ENCODE peak calls at places on chromosomes 7 and 10, in eight cellular contexts. One of them, this sample, is unnamed.

GRCh38 chr10:68871105-68871711 is 29.9 kb upstream of the DDX50 start:
- DNase-seq in thyroid gland: peak
- DNase-seq in fibroblast of mammary gland: peak
- DNase-seq in foreskin fibroblast: peak
- DNase-seq in GM10248: no peak
- DNase-seq in RWPE1: no peak
- DNase-seq in fibroblast of the aortic adventitia: peak
- DNase-seq in nephron progenitor cell: peak
- DNase-seq in this sample: no peak

GRCh38 chr10:78755075-78755695 is 313.6 kb upstream of the ZMIZ1 start:
- DNase-seq in foreskin fibroblast: peak
- DNase-seq in GM10248: no peak
- DNase-seq in thyroid gland: no peak
- DNase-seq in fibroblast of the aortic adventitia: no peak
- DNase-seq in nephron progenitor cell: no peak
- DNase-seq in RWPE1: no peak
- DNase-seq in fibroblast of mammary gland: no peak
- DNase-seq in this sample: no peak

GRCh38 chr10:27344568-27345454 is 104.2 kb upstream of the ACBD5 start:
- DNase-seq in thyroid gland: no peak
- DNase-seq in nephron progenitor cell: no peak
- DNase-seq in RWPE1: no peak
- DNase-seq in GM10248: no peak
- DNase-seq in fibroblast of the aortic adventitia: no peak
- DNase-seq in fibroblast of mammary gland: no peak
- DNase-seq in foreskin fibroblast: no peak
- DNase-seq in this sample: no peak

GRCh38 chr7:151167197-151167911 is at the start of gene GBX1:
- DNase-seq in GM10248: no peak
- DNase-seq in nephron progenitor cell: peak
- DNase-seq in fibroblast of the aortic adventitia: no peak
- DNase-seq in foreskin fibroblast: peak
- DNase-seq in fibroblast of mammary gland: no peak
- DNase-seq in RWPE1: no peak
- DNase-seq in thyroid gland: peak
- DNase-seq in this sample: no peak

GRCh38 chr10:122051609-122052385 is 62.8 kb downstream of the TACC2 start:
- DNase-seq in foreskin fibroblast: peak
- DNase-seq in fibroblast of mammary gland: peak
- DNase-seq in RWPE1: peak
- DNase-seq in fibroblast of the aortic adventitia: peak
- DNase-seq in thyroid gland: peak
- DNase-seq in GM10248: no peak
- DNase-seq in nephron progenitor cell: peak
- DNase-seq in this sample: no peak

GRCh38 chr7:140390466-140391190 is 7.7 kb downstream of the SLC37A3 start:
- DNase-seq in fibroblast of mammary gland: peak
- DNase-seq in nephron progenitor cell: no peak
- DNase-seq in foreskin fibroblast: no peak
- DNase-seq in RWPE1: no peak
- DNase-seq in thyroid gland: no peak
- DNase-seq in GM10248: peak
- DNase-seq in fibroblast of the aortic adventitia: peak
- DNase-seq in this sample: peak

GRCh38 chr10:69237528-69238159 is 17.5 kb downstream of the HKDC1 start:
- DNase-seq in fibroblast of mammary gland: peak
- DNase-seq in thyroid gland: peak
- DNase-seq in foreskin fibroblast: peak
- DNase-seq in nephron progenitor cell: peak
- DNase-seq in GM10248: peak
- DNase-seq in RWPE1: peak
- DNase-seq in fibroblast of the aortic adventitia: peak
- DNase-seq in this sample: peak

GRCh38 chr7:4134631-4135030 is 547.5 kb upstream of the FOXK1 start:
- DNase-seq in fibroblast of the aortic adventitia: no peak
- DNase-seq in RWPE1: no peak
- DNase-seq in GM10248: no peak
- DNase-seq in fibroblast of mammary gland: no peak
- DNase-seq in nephron progenitor cell: no peak
- DNase-seq in foreskin fibroblast: no peak
- DNase-seq in thyroid gland: no peak
- DNase-seq in this sample: no peak

GRCh38 chr7:13181221-13181620 is 493.8 kb downstream of the ARL4A start:
- DNase-seq in nephron progenitor cell: peak
- DNase-seq in thyroid gland: peak
- DNase-seq in fibroblast of mammary gland: peak
- DNase-seq in RWPE1: no peak
- DNase-seq in fibroblast of the aortic adventitia: peak
- DNase-seq in foreskin fibroblast: peak
- DNase-seq in GM10248: no peak
- DNase-seq in this sample: no peak

GRCh38 chr10:70561051-70561450 is 41.5 kb downstream of the PRF1 start:
- DNase-seq in nephron progenitor cell: no peak
- DNase-seq in fibroblast of mammary gland: peak
- DNase-seq in RWPE1: no peak
- DNase-seq in thyroid gland: no peak
- DNase-seq in fibroblast of the aortic adventitia: peak
- DNase-seq in foreskin fibroblast: peak
- DNase-seq in GM10248: no peak
- DNase-seq in this sample: no peak

GRCh38 chr10:80144302-80145131 is 12.0 kb downstream of the PLAC9 start:
- DNase-seq in RWPE1: peak
- DNase-seq in GM10248: peak
- DNase-seq in fibroblast of mammary gland: no peak
- DNase-seq in foreskin fibroblast: no peak
- DNase-seq in thyroid gland: peak
- DNase-seq in fibroblast of the aortic adventitia: no peak
- DNase-seq in nephron progenitor cell: no peak
- DNase-seq in this sample: peak

GRCh38 chr7:155161690-155162089 is 91.6 kb downstream of the HTR5A start:
- DNase-seq in fibroblast of mammary gland: no peak
- DNase-seq in RWPE1: no peak
- DNase-seq in nephron progenitor cell: no peak
- DNase-seq in GM10248: no peak
- DNase-seq in thyroid gland: no peak
- DNase-seq in fibroblast of the aortic adventitia: no peak
- DNase-seq in foreskin fibroblast: no peak
- DNase-seq in this sample: no peak

GRCh38 chr7:117603627-117604026 is 123.8 kb downstream of the CFTR start:
- DNase-seq in GM10248: no peak
- DNase-seq in foreskin fibroblast: no peak
- DNase-seq in fibroblast of mammary gland: no peak
- DNase-seq in fibroblast of the aortic adventitia: no peak
- DNase-seq in thyroid gland: no peak
- DNase-seq in nephron progenitor cell: no peak
- DNase-seq in RWPE1: no peak
- DNase-seq in this sample: no peak

GRCh38 chr7:123748171-123748733 is 551 bp downstream of the WASL start:
- DNase-seq in fibroblast of the aortic adventitia: peak
- DNase-seq in nephron progenitor cell: peak
- DNase-seq in RWPE1: peak
- DNase-seq in GM10248: peak
- DNase-seq in fibroblast of mammary gland: peak
- DNase-seq in thyroid gland: peak
- DNase-seq in foreskin fibroblast: peak
- DNase-seq in this sample: peak

GRCh38 chr10:51224610-51225230 is 150.4 kb downstream of the PRKG1 start:
- DNase-seq in foreskin fibroblast: peak
- DNase-seq in thyroid gland: no peak
- DNase-seq in GM10248: no peak
- DNase-seq in RWPE1: no peak
- DNase-seq in fibroblast of the aortic adventitia: peak
- DNase-seq in nephron progenitor cell: no peak
- DNase-seq in fibroblast of mammary gland: peak
- DNase-seq in this sample: no peak

GRCh38 chr10:113326160-113327111 is 226.4 kb upstream of the HABP2 start:
- DNase-seq in thyroid gland: peak
- DNase-seq in RWPE1: peak
- DNase-seq in foreskin fibroblast: peak
- DNase-seq in fibroblast of mammary gland: peak
- DNase-seq in nephron progenitor cell: no peak
- DNase-seq in fibroblast of the aortic adventitia: peak
- DNase-seq in GM10248: peak
- DNase-seq in this sample: peak

GRCh38 chr10:89390875-89391576 is 1.4 kb upstream of the IFIT1 start:
- DNase-seq in foreskin fibroblast: no peak
- DNase-seq in fibroblast of the aortic adventitia: no peak
- DNase-seq in GM10248: no peak
- DNase-seq in nephron progenitor cell: no peak
- DNase-seq in fibroblast of mammary gland: no peak
- DNase-seq in thyroid gland: no peak
- DNase-seq in RWPE1: no peak
- DNase-seq in this sample: no peak

GRCh38 chr10:100934084-100934659 is 21.4 kb downstream of the SLF2 start:
- DNase-seq in GM10248: peak
- DNase-seq in thyroid gland: no peak
- DNase-seq in fibroblast of mammary gland: peak
- DNase-seq in nephron progenitor cell: no peak
- DNase-seq in fibroblast of the aortic adventitia: no peak
- DNase-seq in RWPE1: no peak
- DNase-seq in foreskin fibroblast: peak
- DNase-seq in this sample: no peak

GRCh38 chr10:103969857-103970627 is 3.1 kb downstream of the SLK start:
- DNase-seq in fibroblast of the aortic adventitia: peak
- DNase-seq in RWPE1: no peak
- DNase-seq in foreskin fibroblast: peak
- DNase-seq in nephron progenitor cell: no peak
- DNase-seq in GM10248: no peak
- DNase-seq in fibroblast of mammary gland: no peak
- DNase-seq in thyroid gland: no peak
- DNase-seq in this sample: no peak

GRCh38 chr7:118731854-118732253 is 507.4 kb downstream of the ANKRD7 start:
- DNase-seq in RWPE1: no peak
- DNase-seq in nephron progenitor cell: no peak
- DNase-seq in GM10248: no peak
- DNase-seq in thyroid gland: no peak
- DNase-seq in foreskin fibroblast: no peak
- DNase-seq in fibroblast of the aortic adventitia: no peak
- DNase-seq in fibroblast of mammary gland: no peak
- DNase-seq in this sample: no peak

GRCh38 chr7:3105856-3106255 is 62.2 kb upstream of the CARD11 start:
- DNase-seq in thyroid gland: no peak
- DNase-seq in nephron progenitor cell: no peak
- DNase-seq in GM10248: no peak
- DNase-seq in foreskin fibroblast: no peak
- DNase-seq in RWPE1: no peak
- DNase-seq in fibroblast of mammary gland: no peak
- DNase-seq in fibroblast of the aortic adventitia: no peak
- DNase-seq in this sample: no peak

DNA sequence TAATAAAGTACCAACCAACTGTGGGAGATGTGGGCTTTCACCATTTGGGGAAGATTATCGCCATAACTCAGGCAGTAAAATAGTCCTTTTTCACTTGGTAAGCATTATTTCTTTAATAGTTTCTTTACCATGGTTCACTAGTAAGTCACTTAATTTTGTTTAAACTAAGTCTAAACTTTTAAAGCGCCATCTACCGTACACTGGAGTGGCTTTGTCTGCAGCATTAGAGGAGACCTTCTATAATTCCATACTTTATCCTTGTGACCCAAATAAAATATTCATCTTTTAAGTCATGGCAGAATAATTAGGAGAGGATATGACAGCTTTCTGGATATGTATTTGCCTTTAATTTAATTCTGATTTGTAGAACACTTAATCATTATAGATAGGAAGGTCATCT is 468.0 kb downstream of the MAGI2 start:
- DNase-seq in foreskin fibroblast: peak
- DNase-seq in fibroblast of mammary gland: no peak
- DNase-seq in nephron progenitor cell: no peak
- DNase-seq in thyroid gland: no peak
- DNase-seq in RWPE1: no peak
- DNase-seq in fibroblast of the aortic adventitia: peak
- DNase-seq in GM10248: no peak
- DNase-seq in this sample: no peak
- TF ChIP-seq CTCF in foreskin fibroblast: no peak
- TF ChIP-seq CTCF in fibroblast of mammary gland: no peak
- TF ChIP-seq CTCF in nephron progenitor cell: no peak
- TF ChIP-seq CTCF in thyroid gland: no peak
- TF ChIP-seq CTCF in RWPE1: no peak
- TF ChIP-seq CTCF in fibroblast of the aortic adventitia: no peak
- TF ChIP-seq CTCF in GM10248: no peak
- TF ChIP-seq CTCF in this sample: no peak

DNA sequence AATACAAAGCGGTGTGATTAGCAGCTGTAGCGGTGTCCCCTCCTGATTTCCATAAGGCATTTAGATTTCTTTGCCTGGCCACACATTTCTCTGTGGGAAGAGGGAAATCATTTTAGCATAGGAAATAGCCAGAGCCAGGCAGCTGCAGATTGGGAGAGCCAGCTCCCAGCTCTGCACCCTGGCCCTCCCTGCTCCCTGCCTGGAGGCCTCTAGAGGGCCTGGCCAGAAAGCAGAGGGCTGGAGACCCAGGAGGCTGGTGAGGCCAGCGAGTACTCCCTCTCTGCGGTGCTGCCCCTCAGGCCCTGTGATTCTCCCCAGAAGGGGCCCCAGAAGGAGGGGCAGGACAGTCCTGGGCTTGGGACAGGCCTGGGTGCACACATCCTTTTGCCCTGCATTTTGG is 85.6 kb downstream of the C10orf105 start:
- DNase-seq in RWPE1: no peak
- DNase-seq in nephron progenitor cell: no peak
- DNase-seq in thyroid gland: no peak
- DNase-seq in fibroblast of the aortic adventitia: no peak
- DNase-seq in GM10248: no peak
- DNase-seq in foreskin fibroblast: no peak
- DNase-seq in fibroblast of mammary gland: no peak
- DNase-seq in this sample: no peak
- TF ChIP-seq CTCF in RWPE1: no peak
- TF ChIP-seq CTCF in nephron progenitor cell: no peak
- TF ChIP-seq CTCF in thyroid gland: no peak
- TF ChIP-seq CTCF in fibroblast of the aortic adventitia: no peak
- TF ChIP-seq CTCF in GM10248: no peak
- TF ChIP-seq CTCF in foreskin fibroblast: no peak
- TF ChIP-seq CTCF in fibroblast of mammary gland: no peak
- TF ChIP-seq CTCF in this sample: no peak

DNA sequence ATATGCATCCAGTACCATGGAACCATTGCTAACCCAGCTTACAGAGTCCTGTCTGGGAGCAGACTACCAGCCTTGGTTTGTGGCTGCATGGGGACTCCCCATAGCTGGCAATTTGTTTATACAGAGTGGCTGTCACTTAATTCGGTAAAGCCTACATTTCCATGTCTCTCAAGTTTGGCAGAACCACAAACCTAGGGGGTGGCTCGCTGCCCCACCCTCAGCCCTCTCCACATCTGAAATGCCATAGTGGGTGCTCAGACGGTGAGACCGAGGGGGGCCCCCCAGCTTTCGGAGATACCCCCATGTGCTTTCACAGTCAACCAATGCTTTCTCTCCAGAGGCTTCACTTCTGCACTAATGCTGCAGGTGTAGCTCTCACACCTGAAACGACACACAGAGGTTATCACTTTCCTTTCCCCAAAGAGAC is 75.5 kb upstream of the KAT6B start:
- DNase-seq in foreskin fibroblast: no peak
- DNase-seq in nephron progenitor cell: no peak
- DNase-seq in thyroid gland: no peak
- DNase-seq in fibroblast of the aortic adventitia: no peak
- DNase-seq in RWPE1: no peak
- DNase-seq in GM10248: peak
- DNase-seq in fibroblast of mammary gland: no peak
- DNase-seq in this sample: peak
- TF ChIP-seq CTCF in foreskin fibroblast: no peak
- TF ChIP-seq CTCF in nephron progenitor cell: no peak
- TF ChIP-seq CTCF in thyroid gland: no peak
- TF ChIP-seq CTCF in fibroblast of the aortic adventitia: no peak
- TF ChIP-seq CTCF in RWPE1: no peak
- TF ChIP-seq CTCF in GM10248: no peak
- TF ChIP-seq CTCF in fibroblast of mammary gland: no peak
- TF ChIP-seq CTCF in this sample: no peak

GRCh38 chr7:158782638-158783490 is 46.4 kb downstream of the ESYT2 start:
- DNase-seq in GM10248: no peak
- DNase-seq in fibroblast of mammary gland: peak
- DNase-seq in RWPE1: peak
- DNase-seq in fibroblast of the aortic adventitia: peak
- DNase-seq in nephron progenitor cell: no peak
- DNase-seq in thyroid gland: peak
- DNase-seq in foreskin fibroblast: peak
- DNase-seq in this sample: peak
- TF ChIP-seq CTCF in GM10248: peak
- TF ChIP-seq CTCF in fibroblast of mammary gland: peak
- TF ChIP-seq CTCF in RWPE1: no peak
- TF ChIP-seq CTCF in fibroblast of the aortic adventitia: peak
- TF ChIP-seq CTCF in nephron progenitor cell: no peak
- TF ChIP-seq CTCF in thyroid gland: no peak
- TF ChIP-seq CTCF in foreskin fibroblast: peak
- TF ChIP-seq CTCF in this sample: no peak